ENCODE peak calls at places on chromosomes 6 and 20, in five cellular contexts. N, V, L, Z and B are unnamed samples.
A peak's percentile ranks its signal among the peaks of the same experiment; 100 is the strongest.

GRCh38 chr6:107082045-107082444 is 33.3 kb downstream of the BEND3 start:
- DNase-seq in N (no peak), V (no peak), L (no peak), Z (no peak), B (no peak)

GRCh38 chr6:106444777-106445507 is 84.4 kb downstream of the CRYBG1 start:
- DNase-seq in N (peak; percentile 64), V (peak; percentile 46), L (no peak), Z (peak; percentile 34), B (no peak)

GRCh38 chr6:26363882-26364825 is 844 bp upstream of the BTN3A2 start:
- DNase-seq in N (no peak), V (no peak), L (no peak), Z (no peak), B (no peak)

GRCh38 chr20:44720994-44721784 is 6.0 kb downstream of the CCN5 start:
- DNase-seq in N (no peak), V (no peak), L (peak; percentile 59), Z (no peak), B (peak; percentile 47)

GRCh38 chr6:54718541-54719023 is 128.0 kb upstream of the FAM83B start:
- DNase-seq in N (peak; percentile 80), V (no peak), L (no peak), Z (no peak), B (no peak)

GRCh38 chr20:17495826-17496225 is 35.4 kb downstream of the BFSP1 start:
- DNase-seq in N (no peak), V (no peak), L (no peak), Z (no peak), B (no peak)

GRCh38 chr20:24992420-24993205 is at the start of gene APMAP:
- DNase-seq in N (peak; percentile 92), V (peak; percentile 91), L (peak; percentile 98), Z (peak; percentile 60), B (peak; percentile 96)

GRCh38 chr6:15504040-15504491 is 158.8 kb downstream of the DTNBP1 start:
- DNase-seq in N (no peak), V (no peak), L (peak; percentile 67), Z (no peak), B (peak; percentile 47)

GRCh38 chr20:19497064-19497463 is 261.0 kb upstream of the RIN2 start:
- DNase-seq in N (no peak), V (no peak), L (no peak), Z (peak; percentile 44), B (no peak)

GRCh38 chr6:10453596-10453995 is 38.7 kb upstream of the TFAP2A start:
- DNase-seq in N (no peak), V (no peak), L (no peak), Z (no peak), B (no peak)

GRCh38 chr6:134621858-134622257 is 303.9 kb upstream of the SGK1 start:
- DNase-seq in N (no peak), V (no peak), L (no peak), Z (no peak), B (no peak)

GRCh38 chr6:53795702-53796450 is 1.1 kb downstream of the LRRC1 start:
- DNase-seq in N (no peak), V (no peak), L (peak; percentile 50), Z (no peak), B (peak; percentile 22)

GRCh38 chr20:53739799-53740785 is 146.5 kb upstream of the ZNF217 start:
- DNase-seq in N (no peak), V (no peak), L (no peak), Z (no peak), B (no peak)

GRCh38 chr6:74753883-74754600 is 451.8 kb downstream of the COL12A1 start:
- DNase-seq in N (no peak), V (no peak), L (no peak), Z (peak; percentile 52), B (no peak)

GRCh38 chr6:117440558-117441525 is 15.1 kb upstream of the ROS1 start:
- DNase-seq in N (no peak), V (no peak), L (no peak), Z (peak; percentile 73), B (no peak)

GRCh38 chr6:148528292-148528691 is 185.7 kb downstream of the SASH1 start:
- DNase-seq in N (peak; percentile 8), V (no peak), L (no peak), Z (no peak), B (no peak)

GRCh38 chr6:166474721-166475565 is 92.2 kb upstream of the MPC1 start:
- DNase-seq in N (no peak), V (no peak), L (no peak), Z (no peak), B (no peak)

GRCh38 chr20:47825011-47825762 is 39.9 kb upstream of the SULF2 start:
- DNase-seq in N (no peak), V (no peak), L (no peak), Z (no peak), B (no peak)

GRCh38 chr20:3092611-3093379 is 8.3 kb upstream of the AVP start:
- DNase-seq in N (no peak), V (no peak), L (peak; percentile 41), Z (no peak), B (no peak)

GRCh38 chr6:13406781-13407180 is 78.4 kb upstream of the TBC1D7 start:
- DNase-seq in N (no peak), V (no peak), L (no peak), Z (no peak), B (no peak)

GRCh38 chr6:35736982-35737412 is at the start of gene ARMC12:
- DNase-seq in N (no peak), V (no peak), L (no peak), Z (no peak), B (no peak)

GRCh38 chr6:63351995-63352586 is 32.3 kb upstream of the LGSN start:
- DNase-seq in N (no peak), V (no peak), L (no peak), Z (peak; percentile 27), B (no peak)

GRCh38 chr20:2305946-2306345 is 10.1 kb downstream of the TGM3 start:
- DNase-seq in N (peak; percentile 83), V (no peak), L (no peak), Z (no peak), B (no peak)

GRCh38 chr6:7143161-7143974 is 35.6 kb downstream of the RREB1 start:
- DNase-seq in N (peak; percentile 92), V (no peak), L (no peak), Z (no peak), B (no peak)

GRCh38 chr6:161542581-161542980 is 268.7 kb upstream of the AGPAT4 start:
- DNase-seq in N (no peak), V (no peak), L (no peak), Z (no peak), B (no peak)

GRCh38 chr20:50762435-50763201 is 31.2 kb downstream of the PARD6B start:
- DNase-seq in N (peak; percentile 98), V (no peak), L (peak; percentile 76), Z (no peak), B (peak; percentile 82)

GRCh38 chr6:134272365-134272764 is 45.5 kb downstream of the SGK1 start:
- DNase-seq in N (no peak), V (no peak), L (no peak), Z (no peak), B (no peak)

GRCh38 chr20:25314497-25315417 is 66.9 kb downstream of the PYGB start:
- DNase-seq in N (no peak), V (no peak), L (no peak), Z (no peak), B (peak; percentile 2)

GRCh38 chr6:46954819-46955520 is 33.2 kb upstream of the ADGRF5 start:
- DNase-seq in N (no peak), V (no peak), L (no peak), Z (no peak), B (no peak)

GRCh38 chr20:52060794-52061714 is 130.5 kb downstream of the ZFP64 start:
- DNase-seq in N (no peak), V (no peak), L (no peak), Z (no peak), B (no peak)

GRCh38 chr6:36851149-36851614 is 11.9 kb upstream of the CPNE5 start:
- DNase-seq in N (peak; percentile 26), V (no peak), L (no peak), Z (peak; percentile 35), B (no peak)

GRCh38 chr6:3987072-3987471 is 91.9 kb downstream of the FAM217A start:
- DNase-seq in N (no peak), V (no peak), L (no peak), Z (no peak), B (no peak)

GRCh38 chr6:147203311-147204059 is 732 bp upstream of the STXBP5 start:
- DNase-seq in N (peak; percentile 91), V (peak; percentile 76), L (peak; percentile 82), Z (peak; percentile 57), B (peak; percentile 79)

GRCh38 chr20:60632420-60633262 is 619.4 kb upstream of the CDH4 start:
- DNase-seq in N (no peak), V (no peak), L (no peak), Z (no peak), B (no peak)

GRCh38 chr20:33433465-33433864 is 10.1 kb downstream of the SNTA1 start:
- DNase-seq in N (no peak), V (no peak), L (peak; percentile 69), Z (no peak), B (peak; percentile 65)

GRCh38 chr20:43193443-43193842 is 3.7 kb upstream of the PTPRT start:
- DNase-seq in N (no peak), V (no peak), L (no peak), Z (no peak), B (no peak)

GRCh38 chr6:168061269-168062210 is 17.5 kb downstream of the FRMD1 start:
- DNase-seq in N (peak; percentile 33), V (no peak), L (no peak), Z (no peak), B (no peak)

GRCh38 chr6:142945446-142946180 is 637 bp upstream of the HIVEP2 start:
- DNase-seq in N (no peak), V (peak; percentile 30), L (no peak), Z (no peak), B (peak; percentile 64)

GRCh38 chr6:157830354-157831017 is 7.4 kb downstream of the SNX9 start:
- DNase-seq in N (no peak), V (peak; percentile 29), L (no peak), Z (no peak), B (no peak)